ENCODE peak calls at places on chromosomes 11 and 22, in five cellular contexts. I is PC-3; X is stomach; U is CD4-positive, alpha-beta memory T cell; Y is CD4-positive, CD25-positive, alpha-beta regulatory T cell. E is an unnamed sample.
A peak's percentile ranks its signal among the peaks of the same experiment; 100 is the strongest.

GRCh38 chr11:130612291-130612802 is 163.9 kb downstream of the ADAMTS15 start:
- DNase-seq in I (no peak), X (no peak), U (no peak), Y (no peak), E (no peak)

GRCh38 chr11:133713844-133714243 is 131.5 kb downstream of the SPATA19 start:
- DNase-seq in I (no peak), X (no peak), U (no peak), Y (no peak), E (no peak)

GRCh38 chr11:34757026-34757451 is 136.1 kb downstream of the EHF start:
- DNase-seq in I (peak; percentile 98), X (no peak), U (no peak), Y (no peak), E (no peak)

GRCh38 chr11:24588075-24588474 is 91.2 kb downstream of the LUZP2 start:
- DNase-seq in I (peak; percentile 71), X (no peak), U (no peak), Y (no peak), E (no peak)

GRCh38 chr22:41446057-41446501 is 522 bp downstream of the TOB2 start:
- DNase-seq in I (no peak), X (peak; percentile 34), U (no peak), Y (no peak), E (no peak)

GRCh38 chr11:57157624-57158023 is 24.1 kb upstream of the LRRC55 start:
- DNase-seq in I (no peak), X (no peak), U (no peak), Y (no peak), E (no peak)

GRCh38 chr11:3735827-3736226 is 61.5 kb downstream of the NUP98 start:
- DNase-seq in I (peak; percentile 21), X (no peak), U (no peak), Y (no peak), E (no peak)

GRCh38 chr22:17774206-17774927 is at the start of gene BID:
- DNase-seq in I (peak; percentile 16), X (peak; percentile 60), U (peak; percentile 52), Y (peak; percentile 38), E (no peak)

GRCh38 chr11:104546486-104546885 is 351.8 kb downstream of the CASP12 start:
- DNase-seq in I (no peak), X (no peak), U (no peak), Y (no peak), E (no peak)

GRCh38 chr11:3835752-3836151 is 5.0 kb downstream of the RHOG start:
- DNase-seq in I (no peak), X (no peak), U (no peak), Y (no peak), E (no peak)

DNA sequence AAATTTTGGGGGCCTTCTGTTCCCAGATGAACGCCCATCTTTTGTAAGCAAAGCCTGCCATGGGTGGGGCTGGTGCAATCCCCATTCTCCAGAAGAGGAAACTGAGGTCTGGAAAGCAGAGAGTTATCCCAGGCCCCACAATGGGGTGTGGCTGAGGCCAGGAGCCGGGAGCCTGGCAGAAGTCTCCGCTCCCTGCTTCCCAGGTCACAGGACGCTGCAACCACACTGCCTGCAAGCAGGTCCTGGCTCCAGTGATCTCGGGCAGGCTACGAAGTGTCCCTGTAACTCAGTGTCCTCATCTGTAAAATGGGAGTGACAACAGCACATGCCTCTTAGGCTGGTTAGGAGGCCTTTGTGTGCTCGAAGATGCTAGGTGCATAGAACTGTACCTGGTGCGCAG is 1.7 kb downstream of the PLCB3 start:
- DNase-seq in I (no peak), X (no peak), U (no peak), Y (no peak), E (no peak)
- H3K4me3 ChIP-seq in I (peak overlapping the region; percentile 85), X (peak overlapping the region; percentile 83), U (no peak overlapping the region), Y (no peak overlapping the region), E (no peak overlapping the region)

GRCh38 chr11:39806652-39807051 is 1652.8 kb downstream of the LRRC4C start:
- DNase-seq in I (no peak), X (no peak), U (no peak), Y (no peak), E (no peak)
- H3K9me3 ChIP-seq in I (no peaks in the 10 kb centered on the region), X (no peaks in the 10 kb centered on the region), U (no peaks in the 10 kb centered on the region), Y (peaks cover 21% of the 10 kb centered on the region), E (no peaks in the 10 kb centered on the region)

GRCh38 chr11:119338318-119338890 is 2.3 kb downstream of the C1QTNF5 start:
- DNase-seq in I (peak; percentile 91), X (peak; percentile 75), U (peak; percentile 63), Y (peak; percentile 65), E (peak; percentile 85)

GRCh38 chr11:119337581-119338317 is 2.9 kb downstream of the C1QTNF5 start:
- DNase-seq in I (no peak), X (no peak), U (no peak), Y (no peak), E (peak; percentile 69)

GRCh38 chr11:119339581-119340334 is 925 bp downstream of the C1QTNF5 start:
- DNase-seq in I (peak; percentile 47), X (peak; percentile 73), U (no peak), Y (no peak), E (no peak)

GRCh38 chr11:119340335-119341221 is at the start of gene C1QTNF5:
- DNase-seq in I (no peak), X (peak; percentile 88), U (peak; percentile 33), Y (no peak), E (no peak)

DNA sequence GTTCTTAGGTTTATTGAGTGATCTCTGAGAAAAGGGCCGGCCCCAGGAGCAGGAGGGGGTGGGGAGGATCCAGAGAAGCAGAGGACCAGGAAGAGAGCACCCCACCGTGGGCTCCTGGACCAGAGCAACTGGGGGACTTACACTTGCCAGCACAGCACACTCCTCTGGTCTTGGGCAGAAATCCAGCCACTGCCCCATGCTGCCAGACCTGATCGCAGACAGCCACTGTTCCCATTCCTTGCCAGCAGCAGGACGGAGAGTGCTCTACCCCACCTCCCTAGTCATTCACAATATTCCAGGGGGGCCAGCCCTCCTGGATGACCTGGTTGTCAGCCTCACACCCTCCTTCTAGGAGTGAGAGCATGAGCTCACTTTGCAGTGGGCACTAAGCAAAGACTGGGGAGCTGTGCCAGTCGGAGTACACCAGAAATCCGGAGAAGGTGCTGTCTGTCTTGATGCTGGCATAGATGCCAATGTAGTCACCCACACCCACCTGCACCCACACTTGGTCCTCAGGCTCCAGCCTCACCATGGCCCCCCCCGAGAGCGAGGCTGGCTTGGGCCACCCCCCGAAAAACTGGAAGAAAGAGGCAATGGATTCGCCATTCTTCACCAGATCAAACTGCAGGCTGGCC is 1.6 kb downstream of the C1QTNF5 start:
- DNase-seq in I (no peak), X (no peak), U (no peak), Y (no peak), E (no peak)
- H3K4me3 ChIP-seq in I (peak overlapping the region; percentile 1), X (peak overlapping the region; percentile 71), U (no peak overlapping the region), Y (no peak overlapping the region), E (no peak overlapping the region)

GRCh38 chr22:48258108-48258705 is 1495.8 kb downstream of the TBC1D22A start:
- DNase-seq in I (no peak), X (no peak), U (no peak), Y (no peak), E (no peak)

GRCh38 chr22:48256776-48257689 is 1494.6 kb downstream of the TBC1D22A start:
- DNase-seq in I (no peak), X (no peak), U (no peak), Y (no peak), E (no peak)

GRCh38 chr22:48258841-48259240 is 1496.4 kb downstream of the TBC1D22A start:
- DNase-seq in I (no peak), X (no peak), U (no peak), Y (no peak), E (no peak)

GRCh38 chr22:48256041-48256739 is 1493.7 kb downstream of the TBC1D22A start:
- DNase-seq in I (no peak), X (no peak), U (no peak), Y (no peak), E (no peak)

DNA sequence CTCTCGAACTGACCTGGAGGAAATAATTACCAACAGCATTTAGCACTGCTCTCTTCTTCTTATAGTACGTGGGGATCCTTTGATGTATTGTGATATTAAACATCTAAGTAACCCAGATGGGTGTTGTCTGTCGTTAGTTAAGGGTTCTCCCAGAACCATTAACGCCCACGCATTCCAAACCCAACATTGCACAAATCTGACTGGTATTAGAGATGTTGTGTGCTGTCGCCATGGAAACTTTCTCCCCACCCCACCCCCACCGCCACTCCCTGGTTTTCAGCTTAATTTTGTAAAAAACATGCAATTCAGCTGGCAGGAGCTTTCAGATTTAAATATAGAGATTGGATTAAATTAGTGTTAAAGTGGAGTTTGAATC is 1495.2 kb downstream of the TBC1D22A start:
- DNase-seq in I (no peak), X (no peak), U (no peak), Y (no peak), E (no peak)
- H3K9me3 ChIP-seq in I (no peaks in the 10 kb centered on the region), X (no peaks in the 10 kb centered on the region), U (no peaks in the 10 kb centered on the region), Y (no peaks in the 10 kb centered on the region), E (no peaks in the 10 kb centered on the region)

DNA sequence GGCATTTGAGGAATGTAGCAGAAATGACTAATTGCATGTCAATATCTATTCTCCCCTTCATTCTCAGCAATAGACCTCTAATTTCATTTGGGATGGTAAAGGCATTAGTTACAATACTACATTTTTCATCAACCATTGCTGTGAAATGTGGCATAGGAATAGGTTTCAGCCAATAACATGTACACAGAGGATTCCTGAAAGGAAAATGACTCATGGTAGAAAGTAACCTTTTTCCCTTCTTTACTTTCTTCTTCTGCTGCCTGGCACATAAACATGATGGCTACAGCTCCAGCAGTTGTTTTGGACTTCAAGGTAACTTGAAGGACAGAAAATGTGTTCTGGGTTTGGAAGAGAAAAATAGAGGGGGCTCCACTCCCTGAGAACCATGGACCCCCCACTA is 231.8 kb upstream of the CTSC start:
- DNase-seq in I (peak; percentile 19), X (no peak), U (no peak), Y (no peak), E (no peak)
- H3K4me3 ChIP-seq in I (no peak overlapping the region), X (no peak overlapping the region), U (no peak overlapping the region), Y (no peak overlapping the region), E (no peak overlapping the region)

E was measured in HAP-1.